ENCODE peak calls at places on chromosomes 2 and 18, in seven cellular contexts. J is endothelial cell, I is epithelial cell of proximal tubule, F is fibroblast of villous mesenchyme, A is stomach, X is heart left ventricle, U is IMR-90. Z is an unnamed sample.
A peak's percentile ranks its signal among the peaks of the same experiment; 100 is the strongest.

GRCh38 chr2:195667974-195668373 is 10.9 kb downstream of the SLC39A10 start:
- DNase-seq in J (no peak), I (no peak), F (no peak), A (no peak), X (no peak), U (no peak), Z (no peak)

GRCh38 chr2:127032601-127033000 is 74.4 kb downstream of the BIN1 start:
- DNase-seq in J (no peak), I (no peak), F (no peak), A (no peak), X (no peak), U (no peak), Z (no peak)

GRCh38 chr2:200679157-200679934 is 93.5 kb downstream of the AOX1 start:
- DNase-seq in J (no peak), I (no peak), F (no peak), A (peak; percentile 29), X (no peak), U (no peak), Z (no peak)

GRCh38 chr2:133240505-133241230 is 327.6 kb downstream of the NCKAP5 start:
- DNase-seq in J (no peak), I (no peak), F (no peak), A (no peak), X (no peak), U (peak; percentile 16), Z (no peak)

GRCh38 chr2:71952572-71953188 is 195.0 kb downstream of the CYP26B1 start:
- DNase-seq in J (no peak), I (no peak), F (peak; percentile 15), A (no peak), X (no peak), U (no peak), Z (no peak)

GRCh38 chr2:74077636-74078035 is 70.1 kb downstream of the BOLA3 start:
- DNase-seq in J (no peak), I (no peak), F (peak; percentile 11), A (no peak), X (peak; percentile 41), U (no peak), Z (peak; percentile 80)

GRCh38 chr2:154974041-154974440 is 275.5 kb downstream of the KCNJ3 start:
- DNase-seq in J (no peak), I (no peak), F (no peak), A (no peak), X (no peak), U (no peak), Z (no peak)

GRCh38 chr2:43019025-43019367 is 207.4 kb downstream of the ZFP36L2 start:
- DNase-seq in J (no peak), I (no peak), F (no peak), A (no peak), X (no peak), U (no peak), Z (no peak)

GRCh38 chr18:36015629-36016028 is 43.1 kb downstream of the RMP24 start:
- DNase-seq in J (no peak), I (no peak), F (no peak), A (no peak), X (no peak), U (no peak), Z (no peak)

DNA sequence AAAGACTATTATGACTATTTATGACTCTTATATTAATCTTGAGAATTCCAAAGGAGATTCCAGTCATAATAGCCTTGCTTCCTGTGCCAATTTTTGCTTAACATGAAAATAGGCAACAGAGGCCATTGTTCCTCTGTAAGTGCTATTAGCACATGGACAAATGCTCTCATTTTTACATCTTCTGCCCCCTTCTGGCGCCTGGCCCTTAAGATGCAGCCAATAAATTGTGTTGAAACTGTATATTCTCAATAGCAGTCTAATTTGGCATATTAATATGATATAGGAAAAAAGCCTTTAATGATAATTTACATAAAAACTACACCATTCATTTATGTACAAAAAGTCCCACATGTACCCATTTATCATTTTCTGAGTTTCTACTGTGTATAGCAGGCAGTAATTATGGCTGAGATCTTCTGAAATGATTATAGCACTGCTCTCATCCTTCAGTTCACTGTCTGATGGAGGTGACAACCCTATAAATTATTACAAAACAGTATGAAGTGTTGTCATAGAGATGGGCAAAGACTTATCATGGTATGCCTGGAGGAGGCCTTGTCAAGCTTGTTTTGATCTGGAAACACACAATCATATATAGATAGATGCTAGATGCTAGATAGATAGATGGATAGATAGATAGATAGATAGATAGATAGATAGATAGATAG is 613.3 kb downstream of the TSN start:
- DNase-seq in J (no peak), I (no peak), F (no peak), A (no peak), X (no peak), U (no peak), Z (no peak)
- TF ChIP-seq CTCF in J (no peak), I (peak; percentile 28), F (no peak), A (no peak), X (no peak), U (no peak), Z (no peak)

DNA sequence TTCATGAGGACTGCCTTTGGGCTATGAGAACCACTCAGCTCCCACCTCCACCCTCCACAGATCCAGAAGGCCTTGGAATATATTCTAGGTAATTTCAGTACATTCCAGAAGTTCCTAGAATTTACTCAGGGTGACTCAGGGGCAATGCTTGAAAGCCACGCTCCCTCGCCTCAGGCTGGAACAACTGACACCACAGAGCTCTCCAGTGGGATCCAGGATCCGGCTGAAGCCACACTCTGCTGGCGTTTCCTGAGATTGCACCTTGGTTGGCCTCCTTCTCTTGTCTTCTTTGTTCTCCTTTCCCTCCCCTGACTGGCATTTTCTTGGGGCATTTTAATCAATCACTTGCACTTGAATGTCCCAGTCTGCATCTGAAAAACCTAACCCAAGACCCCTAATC is 92.6 kb upstream of the KCNE4 start:
- DNase-seq in J (no peak), I (peak; percentile 85), F (peak; percentile 67), A (no peak), X (no peak), U (peak; percentile 87), Z (no peak)
- TF ChIP-seq CTCF in J (no peak), I (peak; percentile 70), F (peak; percentile 57), A (no peak), X (no peak), U (peak; percentile 55), Z (peak; percentile 56)

GRCh38 chr2:198375073-198375430 is 570.7 kb downstream of the PLCL1 start:
- DNase-seq in J (no peak), I (no peak), F (no peak), A (no peak), X (no peak), U (no peak), Z (no peak)

GRCh38 chr2:198371902-198372611 is 567.7 kb downstream of the PLCL1 start:
- DNase-seq in J (no peak), I (no peak), F (peak; percentile 19), A (no peak), X (no peak), U (no peak), Z (no peak)

GRCh38 chr2:198374375-198375072 is 570.1 kb downstream of the PLCL1 start:
- DNase-seq in J (peak; percentile 54), I (peak; percentile 22), F (peak; percentile 59), A (no peak), X (no peak), U (peak; percentile 70), Z (no peak)

GRCh38 chr2:198368089-198368488 is 563.7 kb downstream of the PLCL1 start:
- DNase-seq in J (no peak), I (no peak), F (no peak), A (no peak), X (no peak), U (no peak), Z (no peak)

GRCh38 chr2:198371329-198371728 is 566.9 kb downstream of the PLCL1 start:
- DNase-seq in J (no peak), I (no peak), F (no peak), A (no peak), X (no peak), U (no peak), Z (no peak)
- TF ChIP-seq CTCF in J (no peak), I (no peak), F (no peak), A (no peak), X (no peak), U (no peak), Z (no peak)

GRCh38 chr2:215900203-215900611 is 113.1 kb downstream of the MREG start:
- DNase-seq in J (no peak), I (peak; percentile 59), F (peak; percentile 72), A (no peak), X (no peak), U (peak; percentile 37), Z (no peak)
- TF ChIP-seq CTCF in J (no peak), I (no peak), F (no peak), A (no peak), X (no peak), U (no peak), Z (no peak)

GRCh38 chr2:48183991-48184390 is 277.7 kb upstream of the FBXO11 start:
- DNase-seq in J (no peak), I (no peak), F (no peak), A (no peak), X (no peak), U (no peak), Z (no peak)
- TF ChIP-seq CTCF in J (no peak), I (no peak), F (no peak), A (no peak), X (no peak), U (no peak), Z (no peak)

DNA sequence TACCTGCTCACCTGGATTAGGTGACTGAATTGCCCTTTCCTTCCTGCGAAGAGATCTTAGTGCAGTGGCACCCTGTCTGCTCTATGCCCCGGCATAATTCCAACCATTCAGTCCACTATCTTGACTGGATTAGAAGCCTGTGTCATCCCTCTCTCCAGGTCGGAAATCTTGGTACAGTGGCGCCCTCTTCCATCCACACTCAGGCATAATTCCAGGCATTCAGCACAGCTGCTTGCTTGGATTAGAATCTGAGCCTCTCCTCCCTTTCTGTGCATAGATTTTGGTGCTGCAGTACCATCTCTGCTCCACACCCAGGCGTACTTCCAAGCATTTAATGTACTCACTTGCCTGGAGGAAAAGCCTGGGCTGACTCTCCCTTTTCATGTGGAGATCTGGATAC is 1389.3 kb upstream of the TMEFF2 start:
- DNase-seq in J (peak; percentile 39), I (no peak), F (no peak), A (no peak), X (no peak), U (peak; percentile 0), Z (no peak)
- TF ChIP-seq CTCF in J (no peak), I (peak; percentile 72), F (no peak), A (no peak), X (no peak), U (no peak), Z (peak; percentile 27)